ENCODE peak calls at places on chromosomes 16 and 17, in four cellular contexts. One of them, this sample, is unnamed.

GRCh38 chr17:78433780-78434335 is 55.4 kb downstream of the PGS1 start:
- DNase-seq in HCT116: no peak
- DNase-seq in SK-N-SH: no peak
- DNase-seq in GM23338: no peak
- DNase-seq in this sample: no peak

GRCh38 chr17:40810505-40810904 is 10.7 kb upstream of the KRT28 start:
- DNase-seq in HCT116: no peak
- DNase-seq in SK-N-SH: no peak
- DNase-seq in GM23338: no peak
- DNase-seq in this sample: no peak

GRCh38 chr16:14958970-14959369 is 15.9 kb upstream of the PDXDC1 start:
- DNase-seq in HCT116: no peak
- DNase-seq in SK-N-SH: no peak
- DNase-seq in GM23338: peak
- DNase-seq in this sample: no peak

GRCh38 chr17:80501739-80502577 is 25.6 kb upstream of the NPTX1 start:
- DNase-seq in HCT116: no peak
- DNase-seq in SK-N-SH: no peak
- DNase-seq in GM23338: no peak
- DNase-seq in this sample: no peak

GRCh38 chr17:42279776-42280630 is 3.8 kb upstream of the STAT5B start:
- DNase-seq in HCT116: no peak
- DNase-seq in SK-N-SH: peak
- DNase-seq in GM23338: no peak
- DNase-seq in this sample: no peak

GRCh38 chr16:2022723-2023097 is 3.1 kb downstream of the NPW start:
- DNase-seq in HCT116: no peak
- DNase-seq in SK-N-SH: peak
- DNase-seq in GM23338: peak
- DNase-seq in this sample: no peak

GRCh38 chr16:77599793-77600415 is 122.4 kb upstream of the NUDT7 start:
- DNase-seq in HCT116: peak
- DNase-seq in SK-N-SH: peak
- DNase-seq in GM23338: peak
- DNase-seq in this sample: no peak

GRCh38 chr17:42980766-42981397 is 517 bp downstream of the RUNDC1 start:
- DNase-seq in HCT116: peak
- DNase-seq in SK-N-SH: peak
- DNase-seq in GM23338: peak
- DNase-seq in this sample: no peak

GRCh38 chr17:48779421-48779820 is 37.6 kb downstream of the TTLL6 start:
- DNase-seq in HCT116: no peak
- DNase-seq in SK-N-SH: no peak
- DNase-seq in GM23338: no peak
- DNase-seq in this sample: no peak

GRCh38 chr17:33651631-33652030 is 358.5 kb upstream of the ASIC2 start:
- DNase-seq in HCT116: no peak
- DNase-seq in SK-N-SH: no peak
- DNase-seq in GM23338: peak
- DNase-seq in this sample: no peak

GRCh38 chr16:21283521-21284289 is 5.6 kb upstream of the CRYM start:
- DNase-seq in HCT116: no peak
- DNase-seq in SK-N-SH: peak
- DNase-seq in GM23338: peak
- DNase-seq in this sample: no peak

GRCh38 chr16:30113031-30113710 is at the start of gene GDPD3:
- DNase-seq in HCT116: no peak
- DNase-seq in SK-N-SH: no peak
- DNase-seq in GM23338: no peak
- DNase-seq in this sample: no peak

GRCh38 chr17:28249706-28250105 is 69.3 kb upstream of the TMEM97 start:
- DNase-seq in HCT116: no peak
- DNase-seq in SK-N-SH: no peak
- DNase-seq in GM23338: no peak
- DNase-seq in this sample: no peak

GRCh38 chr16:3458852-3459361 is 15.4 kb downstream of the NAA60 start:
- DNase-seq in HCT116: no peak
- DNase-seq in SK-N-SH: no peak
- DNase-seq in GM23338: no peak
- DNase-seq in this sample: peak

GRCh38 chr17:17774009-17774881 is 62.5 kb downstream of the SREBF1 start:
- DNase-seq in HCT116: no peak
- DNase-seq in SK-N-SH: no peak
- DNase-seq in GM23338: peak
- DNase-seq in this sample: no peak

GRCh38 chr17:75516619-75517276 is 420 bp downstream of the TSEN54 start:
- DNase-seq in HCT116: no peak
- DNase-seq in SK-N-SH: no peak
- DNase-seq in GM23338: peak
- DNase-seq in this sample: peak

GRCh38 chr17:80891096-80892018 is 100.3 kb upstream of the CHMP6 start:
- DNase-seq in HCT116: peak
- DNase-seq in SK-N-SH: no peak
- DNase-seq in GM23338: no peak
- DNase-seq in this sample: peak

GRCh38 chr16:85004587-85005205 is 6.6 kb downstream of the ZDHHC7 start:
- DNase-seq in HCT116: no peak
- DNase-seq in SK-N-SH: no peak
- DNase-seq in GM23338: no peak
- DNase-seq in this sample: no peak

GRCh38 chr17:38877130-38877851 is 7.4 kb downstream of the LASP1 start:
- DNase-seq in HCT116: no peak
- DNase-seq in SK-N-SH: no peak
- DNase-seq in GM23338: peak
- DNase-seq in this sample: no peak

GRCh38 chr16:56316545-56316944 is 108.8 kb downstream of the AMFR start:
- DNase-seq in HCT116: no peak
- DNase-seq in SK-N-SH: no peak
- DNase-seq in GM23338: no peak
- DNase-seq in this sample: no peak

GRCh38 chr16:17481741-17482140 is 11.0 kb upstream of the XYLT1 start:
- DNase-seq in HCT116: no peak
- DNase-seq in SK-N-SH: no peak
- DNase-seq in GM23338: no peak
- DNase-seq in this sample: no peak

DNA sequence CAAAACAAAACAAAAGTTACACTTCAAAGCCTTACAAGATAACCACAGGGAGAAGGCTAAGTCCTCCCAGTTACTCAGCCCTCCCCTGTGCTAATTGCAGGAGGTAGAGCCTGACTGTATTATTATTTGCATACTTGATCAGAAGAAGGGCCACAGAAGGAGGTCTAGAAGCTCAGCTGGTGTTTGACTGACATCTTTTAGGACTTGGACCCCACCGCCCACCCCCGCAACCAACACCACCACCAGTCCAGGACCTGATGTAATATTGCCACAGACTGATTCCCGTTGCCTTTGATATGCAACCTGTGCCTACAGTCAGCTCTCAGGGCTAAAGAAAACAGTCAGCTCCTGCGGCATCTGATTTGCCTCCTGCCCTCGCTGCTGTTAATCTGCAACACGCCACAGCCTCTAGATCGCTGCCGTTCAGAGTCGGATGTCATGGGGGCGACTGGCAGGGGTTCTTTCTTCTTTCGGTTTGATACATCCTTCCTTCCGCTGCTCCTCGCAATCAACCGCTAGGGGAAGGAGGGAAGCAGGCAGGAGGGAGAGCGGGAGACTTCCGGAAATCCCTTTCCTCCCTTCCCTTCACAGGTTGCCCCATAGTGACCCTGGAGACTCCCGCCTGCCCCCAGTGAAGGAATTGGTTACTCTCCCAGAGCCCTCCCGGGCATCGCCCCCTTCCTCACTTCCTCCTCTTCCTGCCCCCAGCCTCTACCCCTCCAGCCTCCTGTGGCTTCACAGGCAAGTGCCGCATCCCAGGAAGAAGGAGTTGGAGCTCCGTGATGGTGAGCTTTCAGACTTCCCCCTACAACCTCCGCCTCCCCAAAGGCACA is 90.5 kb upstream of the SOX9 start:
- DNase-seq in HCT116: no peak
- DNase-seq in SK-N-SH: no peak
- DNase-seq in GM23338: peak
- DNase-seq in this sample: no peak
- TF ChIP-seq CTCF in HCT116: no peak
- TF ChIP-seq CTCF in SK-N-SH: peak
- TF ChIP-seq CTCF in GM23338: peak
- TF ChIP-seq CTCF in this sample: no peak

GRCh38 chr17:76700290-76700626 is 10.5 kb downstream of the MXRA7 start:
- DNase-seq in HCT116: no peak
- DNase-seq in SK-N-SH: no peak
- DNase-seq in GM23338: no peak
- DNase-seq in this sample: no peak

GRCh38 chr17:76704799-76705198 is 6.0 kb downstream of the MXRA7 start:
- DNase-seq in HCT116: no peak
- DNase-seq in SK-N-SH: no peak
- DNase-seq in GM23338: no peak
- DNase-seq in this sample: no peak

GRCh38 chr17:76700627-76701470 is 9.9 kb downstream of the MXRA7 start:
- DNase-seq in HCT116: no peak
- DNase-seq in SK-N-SH: peak
- DNase-seq in GM23338: peak
- DNase-seq in this sample: no peak

GRCh38 chr17:76702941-76703637 is 7.7 kb downstream of the MXRA7 start:
- DNase-seq in HCT116: no peak
- DNase-seq in SK-N-SH: no peak
- DNase-seq in GM23338: no peak
- DNase-seq in this sample: no peak

DNA sequence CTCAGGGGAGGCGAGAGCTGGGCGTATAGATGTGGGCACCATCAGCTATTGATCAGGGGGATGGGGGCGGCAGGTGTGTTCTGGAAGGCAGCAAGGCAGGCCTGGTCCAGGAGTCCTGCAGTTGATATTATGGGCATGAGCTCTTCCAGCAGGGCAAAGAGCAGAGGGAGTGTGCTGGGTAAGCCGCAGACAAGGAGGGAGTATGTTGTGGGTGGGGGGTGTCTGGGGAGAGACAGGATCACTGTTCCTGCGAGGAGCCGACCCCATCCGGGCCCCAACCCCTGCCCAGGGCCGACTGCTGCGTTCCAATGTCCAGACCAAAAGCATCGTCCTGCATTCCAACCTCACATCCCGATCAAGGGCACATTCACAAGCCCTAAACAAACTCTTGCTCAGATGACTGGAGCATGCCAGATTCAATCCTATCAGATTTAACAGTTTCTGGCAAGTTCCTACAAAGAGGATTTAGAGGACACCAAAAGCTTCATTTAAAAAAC is 9.2 kb downstream of the MXRA7 start:
- DNase-seq in HCT116: no peak
- DNase-seq in SK-N-SH: no peak
- DNase-seq in GM23338: no peak
- DNase-seq in this sample: no peak
- H3K4me3 ChIP-seq in HCT116: no peak
- H3K4me3 ChIP-seq in SK-N-SH: no peak
- H3K4me3 ChIP-seq in GM23338: no peak
- H3K4me3 ChIP-seq in this sample: no peak

DNA sequence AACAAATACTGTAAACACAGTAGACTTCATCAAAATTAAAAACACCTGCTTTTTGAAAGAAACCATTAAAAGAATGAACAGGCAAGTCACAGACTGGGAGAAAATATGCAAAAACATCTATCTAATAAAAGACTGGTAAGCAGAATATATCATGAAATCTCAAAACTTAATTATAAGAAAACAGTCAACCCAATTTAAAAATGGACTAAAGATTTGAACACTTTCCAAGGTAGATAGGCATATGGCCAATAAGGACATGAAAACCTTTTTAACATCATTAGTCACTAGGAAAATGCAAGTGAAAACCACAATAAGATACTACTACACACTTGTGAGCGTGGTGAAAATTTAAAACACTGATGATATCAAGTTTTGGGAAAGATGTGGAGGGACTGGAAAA is 218.7 kb downstream of the CEP112 start:
- DNase-seq in HCT116: no peak
- DNase-seq in SK-N-SH: no peak
- DNase-seq in GM23338: no peak
- DNase-seq in this sample: no peak
- TF ChIP-seq REST in HCT116: no peak
- TF ChIP-seq REST in SK-N-SH: no peak
- TF ChIP-seq REST in GM23338: no peak
- TF ChIP-seq REST in this sample: no peak

GRCh38 chr16:87570938-87571867 is 31.1 kb upstream of the JPH3 start:
- DNase-seq in HCT116: peak
- DNase-seq in SK-N-SH: peak
- DNase-seq in GM23338: peak
- DNase-seq in this sample: no peak
- TF ChIP-seq CTCF in HCT116: peak
- TF ChIP-seq CTCF in SK-N-SH: peak
- TF ChIP-seq CTCF in GM23338: peak
- TF ChIP-seq CTCF in this sample: no peak

GRCh38 chr17:44097110-44097810 is 26.2 kb downstream of the HDAC5 start:
- DNase-seq in HCT116: no peak
- DNase-seq in SK-N-SH: no peak
- DNase-seq in GM23338: no peak
- DNase-seq in this sample: no peak

GRCh38 chr17:44093231-44093900 is 22.8 kb downstream of the G6PC3 start:
- DNase-seq in HCT116: no peak
- DNase-seq in SK-N-SH: no peak
- DNase-seq in GM23338: no peak
- DNase-seq in this sample: no peak

GRCh38 chr17:44095647-44096496 is 25.3 kb downstream of the G6PC3 start:
- DNase-seq in HCT116: no peak
- DNase-seq in SK-N-SH: peak
- DNase-seq in GM23338: peak
- DNase-seq in this sample: peak

GRCh38 chr17:44094701-44095387 is 24.3 kb downstream of the G6PC3 start:
- DNase-seq in HCT116: no peak
- DNase-seq in SK-N-SH: no peak
- DNase-seq in GM23338: peak
- DNase-seq in this sample: no peak

DNA sequence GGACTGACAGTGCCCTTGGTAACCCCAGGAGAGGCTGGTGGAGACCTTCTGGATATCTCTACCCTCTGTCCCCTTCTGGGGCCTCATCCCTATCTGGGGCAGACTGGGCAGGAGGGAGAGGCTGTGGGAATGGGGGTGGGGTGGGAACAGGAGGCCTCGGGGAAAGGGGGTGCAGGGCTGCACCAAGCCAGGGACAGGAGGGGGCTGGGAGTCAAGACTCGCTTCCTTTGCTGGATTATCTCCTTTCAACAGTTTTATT is 24.8 kb downstream of the G6PC3 start:
- DNase-seq in HCT116: no peak
- DNase-seq in SK-N-SH: no peak
- DNase-seq in GM23338: no peak
- DNase-seq in this sample: no peak
- H3K4me3 ChIP-seq in HCT116: peak
- H3K4me3 ChIP-seq in SK-N-SH: no peak
- H3K4me3 ChIP-seq in GM23338: peak
- H3K4me3 ChIP-seq in this sample: no peak